ENCODE peak calls at places on chromosomes 7 and 10, in seven cellular contexts. One of them, this sample, is unnamed.

GRCh38 chr7:134612197-134612596 is 34.5 kb upstream of the BPGM start:
- DNase-seq in GM04504: no peak
- DNase-seq in lung: no peak
- DNase-seq in ELF-1: no peak
- DNase-seq in tibial nerve: no peak
- DNase-seq in NCI-H187 treated with DMSO at 0.1 percent for 48 hours: no peak
- DNase-seq in RCC 7860: no peak
- DNase-seq in this sample: no peak

GRCh38 chr7:131208777-131209176 is 118.9 kb upstream of the MKLN1 start:
- DNase-seq in GM04504: no peak
- DNase-seq in lung: no peak
- DNase-seq in ELF-1: no peak
- DNase-seq in tibial nerve: no peak
- DNase-seq in NCI-H187 treated with DMSO at 0.1 percent for 48 hours: no peak
- DNase-seq in RCC 7860: no peak
- DNase-seq in this sample: no peak

GRCh38 chr10:121437596-121437995 is 160.6 kb downstream of the FGFR2 start:
- DNase-seq in GM04504: no peak
- DNase-seq in lung: peak
- DNase-seq in ELF-1: peak
- DNase-seq in tibial nerve: no peak
- DNase-seq in NCI-H187 treated with DMSO at 0.1 percent for 48 hours: no peak
- DNase-seq in RCC 7860: no peak
- DNase-seq in this sample: no peak

GRCh38 chr10:98295907-98296306 is 27.9 kb upstream of the LOXL4 start:
- DNase-seq in GM04504: no peak
- DNase-seq in lung: no peak
- DNase-seq in ELF-1: peak
- DNase-seq in tibial nerve: no peak
- DNase-seq in NCI-H187 treated with DMSO at 0.1 percent for 48 hours: no peak
- DNase-seq in RCC 7860: no peak
- DNase-seq in this sample: peak

GRCh38 chr7:30969604-30969970 is 5.8 kb downstream of the GHRHR start:
- DNase-seq in GM04504: no peak
- DNase-seq in lung: peak
- DNase-seq in ELF-1: no peak
- DNase-seq in tibial nerve: no peak
- DNase-seq in NCI-H187 treated with DMSO at 0.1 percent for 48 hours: no peak
- DNase-seq in RCC 7860: no peak
- DNase-seq in this sample: no peak

GRCh38 chr10:44858017-44858371 is 53.1 kb upstream of the TMEM72 start:
- DNase-seq in GM04504: no peak
- DNase-seq in lung: no peak
- DNase-seq in ELF-1: no peak
- DNase-seq in tibial nerve: no peak
- DNase-seq in NCI-H187 treated with DMSO at 0.1 percent for 48 hours: no peak
- DNase-seq in RCC 7860: no peak
- DNase-seq in this sample: no peak

GRCh38 chr7:87435546-87435945 is 39.9 kb downstream of the ABCB4 start:
- DNase-seq in GM04504: no peak
- DNase-seq in lung: no peak
- DNase-seq in ELF-1: no peak
- DNase-seq in tibial nerve: no peak
- DNase-seq in NCI-H187 treated with DMSO at 0.1 percent for 48 hours: no peak
- DNase-seq in RCC 7860: peak
- DNase-seq in this sample: no peak

GRCh38 chr10:11869743-11870460 is 46.7 kb downstream of the PROSER2 start:
- DNase-seq in GM04504: no peak
- DNase-seq in lung: no peak
- DNase-seq in ELF-1: peak
- DNase-seq in tibial nerve: no peak
- DNase-seq in NCI-H187 treated with DMSO at 0.1 percent for 48 hours: no peak
- DNase-seq in RCC 7860: no peak
- DNase-seq in this sample: no peak

GRCh38 chr7:76260171-76260703 is 42.2 kb upstream of the HSPB1 start:
- DNase-seq in GM04504: no peak
- DNase-seq in lung: no peak
- DNase-seq in ELF-1: peak
- DNase-seq in tibial nerve: no peak
- DNase-seq in NCI-H187 treated with DMSO at 0.1 percent for 48 hours: no peak
- DNase-seq in RCC 7860: no peak
- DNase-seq in this sample: peak

GRCh38 chr10:132942101-132942739 is at the start of gene CFAP46:
- DNase-seq in GM04504: no peak
- DNase-seq in lung: peak
- DNase-seq in ELF-1: peak
- DNase-seq in tibial nerve: peak
- DNase-seq in NCI-H187 treated with DMSO at 0.1 percent for 48 hours: no peak
- DNase-seq in RCC 7860: no peak
- DNase-seq in this sample: peak

GRCh38 chr7:2956526-2957368 is 86.9 kb downstream of the CARD11 start:
- DNase-seq in GM04504: peak
- DNase-seq in lung: no peak
- DNase-seq in ELF-1: peak
- DNase-seq in tibial nerve: no peak
- DNase-seq in NCI-H187 treated with DMSO at 0.1 percent for 48 hours: no peak
- DNase-seq in RCC 7860: peak
- DNase-seq in this sample: no peak

GRCh38 chr10:52570490-52570889 is 202.1 kb downstream of the MBL2 start:
- DNase-seq in GM04504: no peak
- DNase-seq in lung: no peak
- DNase-seq in ELF-1: no peak
- DNase-seq in tibial nerve: no peak
- DNase-seq in NCI-H187 treated with DMSO at 0.1 percent for 48 hours: no peak
- DNase-seq in RCC 7860: no peak
- DNase-seq in this sample: no peak

GRCh38 chr10:93821051-93821772 is 63.5 kb downstream of the LGI1 start:
- DNase-seq in GM04504: peak
- DNase-seq in lung: no peak
- DNase-seq in ELF-1: no peak
- DNase-seq in tibial nerve: no peak
- DNase-seq in NCI-H187 treated with DMSO at 0.1 percent for 48 hours: no peak
- DNase-seq in RCC 7860: no peak
- DNase-seq in this sample: no peak

GRCh38 chr7:44220046-44220720 is 19.4 kb downstream of the YKT6 start:
- DNase-seq in GM04504: no peak
- DNase-seq in lung: no peak
- DNase-seq in ELF-1: no peak
- DNase-seq in tibial nerve: no peak
- DNase-seq in NCI-H187 treated with DMSO at 0.1 percent for 48 hours: no peak
- DNase-seq in RCC 7860: no peak
- DNase-seq in this sample: no peak

GRCh38 chr10:16545126-16545736 is 23.6 kb upstream of the C1QL3 start:
- DNase-seq in GM04504: no peak
- DNase-seq in lung: no peak
- DNase-seq in ELF-1: peak
- DNase-seq in tibial nerve: no peak
- DNase-seq in NCI-H187 treated with DMSO at 0.1 percent for 48 hours: no peak
- DNase-seq in RCC 7860: peak
- DNase-seq in this sample: no peak

GRCh38 chr7:99539213-99539811 is 12.6 kb downstream of the FAM200A start:
- DNase-seq in GM04504: no peak
- DNase-seq in lung: no peak
- DNase-seq in ELF-1: no peak
- DNase-seq in tibial nerve: no peak
- DNase-seq in NCI-H187 treated with DMSO at 0.1 percent for 48 hours: no peak
- DNase-seq in RCC 7860: no peak
- DNase-seq in this sample: no peak

GRCh38 chr7:122803323-122803722 is 82.9 kb downstream of the CADPS2 start:
- DNase-seq in GM04504: no peak
- DNase-seq in lung: no peak
- DNase-seq in ELF-1: peak
- DNase-seq in tibial nerve: no peak
- DNase-seq in NCI-H187 treated with DMSO at 0.1 percent for 48 hours: no peak
- DNase-seq in RCC 7860: no peak
- DNase-seq in this sample: no peak

GRCh38 chr7:129816742-129817141 is 136.0 kb downstream of the UBE2H start:
- DNase-seq in GM04504: no peak
- DNase-seq in lung: no peak
- DNase-seq in ELF-1: no peak
- DNase-seq in tibial nerve: no peak
- DNase-seq in NCI-H187 treated with DMSO at 0.1 percent for 48 hours: no peak
- DNase-seq in RCC 7860: no peak
- DNase-seq in this sample: no peak

GRCh38 chr7:7454000-7454399 is 81.7 kb downstream of the COL28A1 start:
- DNase-seq in GM04504: no peak
- DNase-seq in lung: no peak
- DNase-seq in ELF-1: no peak
- DNase-seq in tibial nerve: no peak
- DNase-seq in NCI-H187 treated with DMSO at 0.1 percent for 48 hours: no peak
- DNase-seq in RCC 7860: no peak
- DNase-seq in this sample: no peak

GRCh38 chr7:69696686-69697685 is 98.7 kb downstream of the AUTS2 start:
- DNase-seq in GM04504: no peak
- DNase-seq in lung: no peak
- DNase-seq in ELF-1: no peak
- DNase-seq in tibial nerve: no peak
- DNase-seq in NCI-H187 treated with DMSO at 0.1 percent for 48 hours: no peak
- DNase-seq in RCC 7860: no peak
- DNase-seq in this sample: no peak

GRCh38 chr10:84427903-84428650 is 99.7 kb downstream of the CCSER2 start:
- DNase-seq in GM04504: no peak
- DNase-seq in lung: no peak
- DNase-seq in ELF-1: no peak
- DNase-seq in tibial nerve: no peak
- DNase-seq in NCI-H187 treated with DMSO at 0.1 percent for 48 hours: no peak
- DNase-seq in RCC 7860: no peak
- DNase-seq in this sample: no peak

GRCh38 chr7:154553711-154554265 is 449.1 kb downstream of the PAXIP1 start:
- DNase-seq in GM04504: no peak
- DNase-seq in lung: no peak
- DNase-seq in ELF-1: no peak
- DNase-seq in tibial nerve: no peak
- DNase-seq in NCI-H187 treated with DMSO at 0.1 percent for 48 hours: no peak
- DNase-seq in RCC 7860: no peak
- DNase-seq in this sample: no peak